ENCODE peak calls at places on chromosomes 2 and 18, in five cellular contexts. B is HCT116, J is GM23248, I is PC-3, X is GM23338. S is an unnamed sample.

GRCh38 chr2:108161298-108161697 is 78.5 kb upstream of the SULT1C3 start:
- DNase-seq in B (no peak), J (no peak), I (no peak), X (no peak), S (no peak)

GRCh38 chr18:32424696-32425095 is 46.0 kb downstream of the GAREM1 start:
- DNase-seq in B (no peak), J (no peak), I (no peak), X (no peak), S (no peak)

GRCh38 chr2:205496777-205497176 is 185.5 kb upstream of the NRP2 start:
- DNase-seq in B (no peak), J (peak; percentile 88), I (no peak), X (no peak), S (no peak)

GRCh38 chr18:74604774-74605173 is 7.1 kb downstream of the ZNF407 start:
- DNase-seq in B (no peak), J (peak; percentile 38), I (no peak), X (peak; percentile 36), S (no peak)

GRCh38 chr2:76307495-76307894 is 596.8 kb upstream of the GCFC2 start:
- DNase-seq in B (no peak), J (no peak), I (no peak), X (no peak), S (no peak)

GRCh38 chr2:110678457-110679336 is 834 bp upstream of the BUB1 start:
- DNase-seq in B (no peak), J (peak; percentile 62), I (peak; percentile 15), X (peak; percentile 46), S (peak; percentile 46)

GRCh38 chr18:22346968-22347611 is 70.6 kb downstream of the CTAGE1 start:
- DNase-seq in B (no peak), J (peak; percentile 75), I (no peak), X (peak; percentile 81), S (peak; percentile 77)

GRCh38 chr2:213152888-213153287 is 1.5 kb upstream of the IKZF2 start:
- DNase-seq in B (no peak), J (no peak), I (no peak), X (no peak), S (no peak)

GRCh38 chr2:169509230-169509917 is at the start of gene KLHL41:
- DNase-seq in B (no peak), J (peak; percentile 48), I (peak; percentile 71), X (no peak), S (peak; percentile 57)

GRCh38 chr2:140057928-140058327 is 1277.7 kb upstream of the NXPH2 start:
- DNase-seq in B (no peak), J (no peak), I (no peak), X (no peak), S (no peak)

GRCh38 chr2:9897331-9897737 is 54.1 kb downstream of the TAF1B start:
- DNase-seq in B (peak; percentile 65), J (peak; percentile 89), I (peak; percentile 99), X (no peak), S (peak; percentile 27)

GRCh38 chr2:236976271-236977120 is 109.2 kb upstream of the COPS8 start:
- DNase-seq in B (no peak), J (no peak), I (no peak), X (no peak), S (no peak)

GRCh38 chr2:171554991-171555615 is 32.8 kb downstream of the CYBRD1 start:
- DNase-seq in B (no peak), J (peak; percentile 40), I (no peak), X (no peak), S (no peak)

GRCh38 chr2:23639406-23639982 is 254.5 kb downstream of the KLHL29 start:
- DNase-seq in B (no peak), J (peak; percentile 11), I (no peak), X (peak; percentile 32), S (no peak)

GRCh38 chr2:60416221-60417008 is 137.0 kb downstream of the BCL11A start:
- DNase-seq in B (no peak), J (peak; percentile 48), I (peak; percentile 44), X (no peak), S (no peak)

GRCh38 chr2:85318222-85319182 is 9.3 kb downstream of the TGOLN2 start:
- DNase-seq in B (no peak), J (peak; percentile 95), I (peak; percentile 35), X (no peak), S (no peak)

GRCh38 chr2:1847846-1848598 is 103.7 kb upstream of the PXDN start:
- DNase-seq in B (no peak), J (no peak), I (no peak), X (no peak), S (peak; percentile 35)

DNA sequence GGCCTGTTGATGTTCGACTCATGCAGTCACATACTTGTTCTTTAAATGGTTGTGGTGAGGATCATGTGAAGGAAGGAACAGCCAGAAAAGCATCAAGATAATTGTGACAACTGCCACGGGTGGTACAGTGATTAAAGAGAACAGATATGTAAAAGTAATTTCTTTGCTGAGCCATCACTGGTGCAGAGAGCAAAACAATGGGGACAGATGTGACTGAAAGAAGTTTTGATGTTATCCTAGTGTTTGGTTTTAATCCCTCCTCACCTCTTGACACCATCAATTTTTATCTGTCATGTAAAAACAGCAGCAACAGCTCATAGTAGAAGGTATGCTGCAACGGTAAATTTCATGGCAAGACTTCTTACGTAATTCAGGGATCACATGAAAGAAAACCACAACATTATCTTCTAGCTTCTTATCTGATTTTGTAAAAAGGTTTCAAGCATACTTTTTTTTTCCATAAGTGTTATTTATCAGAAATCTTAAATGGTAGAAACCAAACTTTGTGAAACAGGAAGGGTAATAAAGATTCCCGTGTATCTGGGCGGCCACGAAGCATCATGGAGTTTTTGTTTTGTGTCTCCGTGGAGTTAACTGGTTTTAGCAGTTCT is 65.2 kb downstream of the PLCL1 start:
- DNase-seq in B (no peak), J (peak; percentile 36), I (no peak), X (no peak), S (no peak)
- TF ChIP-seq EZH2phosphoT487 in B (no peak), J (no peak), I (no peak), X (no peak), S (no peak)

GRCh38 chr2:27493948-27494283 is 1.1 kb downstream of the FNDC4 start:
- DNase-seq in B (no peak), J (no peak), I (no peak), X (no peak), S (no peak)

GRCh38 chr2:27495840-27496356 is 741 bp upstream of the GCKR start:
- DNase-seq in B (no peak), J (no peak), I (no peak), X (no peak), S (no peak)

GRCh38 chr2:27494284-27494943 is 586 bp downstream of the FNDC4 start:
- DNase-seq in B (no peak), J (peak; percentile 64), I (no peak), X (peak; percentile 55), S (peak; percentile 42)

GRCh38 chr2:27496357-27497287 is at the start of gene GCKR:
- DNase-seq in B (no peak), J (peak; percentile 77), I (no peak), X (no peak), S (no peak)

DNA sequence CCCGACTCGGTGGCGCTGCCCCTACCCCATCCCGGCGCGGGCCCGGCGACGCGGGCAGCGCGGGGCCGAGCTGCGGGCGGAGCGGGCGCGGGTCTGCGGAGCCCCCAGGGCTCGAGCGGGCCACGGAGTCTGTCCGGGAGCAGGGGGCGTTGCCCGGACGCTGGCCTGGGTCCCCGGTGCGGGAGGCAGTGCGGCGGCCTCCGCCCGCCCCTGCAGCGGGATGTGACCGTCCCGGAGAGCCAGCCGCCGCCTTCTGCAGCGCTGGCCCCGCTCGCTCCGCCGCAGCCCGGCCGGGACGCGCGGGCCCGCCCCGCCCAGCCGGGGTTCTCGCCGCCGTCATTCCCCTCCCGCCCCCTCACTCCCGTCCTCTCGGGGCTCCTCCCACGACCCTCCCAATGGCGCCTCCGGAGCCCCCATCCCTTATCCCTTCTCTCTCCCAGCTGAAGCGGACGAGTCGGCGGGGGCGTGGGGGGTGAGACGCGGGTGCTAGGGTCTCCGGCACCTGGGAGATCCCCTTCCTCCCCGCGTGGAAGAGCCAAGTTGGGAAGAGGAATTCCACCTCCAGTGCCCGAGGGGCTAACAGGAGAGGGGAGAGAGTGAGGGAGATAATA is at the start of gene FNDC4:
- DNase-seq in B (no peak), J (peak; percentile 69), I (peak; percentile 22), X (peak; percentile 76), S (peak; percentile 83)
- TF ChIP-seq EZH2 in B (no peak), J (no peak), I (no peak), X (no peak), S (no peak)

DNA sequence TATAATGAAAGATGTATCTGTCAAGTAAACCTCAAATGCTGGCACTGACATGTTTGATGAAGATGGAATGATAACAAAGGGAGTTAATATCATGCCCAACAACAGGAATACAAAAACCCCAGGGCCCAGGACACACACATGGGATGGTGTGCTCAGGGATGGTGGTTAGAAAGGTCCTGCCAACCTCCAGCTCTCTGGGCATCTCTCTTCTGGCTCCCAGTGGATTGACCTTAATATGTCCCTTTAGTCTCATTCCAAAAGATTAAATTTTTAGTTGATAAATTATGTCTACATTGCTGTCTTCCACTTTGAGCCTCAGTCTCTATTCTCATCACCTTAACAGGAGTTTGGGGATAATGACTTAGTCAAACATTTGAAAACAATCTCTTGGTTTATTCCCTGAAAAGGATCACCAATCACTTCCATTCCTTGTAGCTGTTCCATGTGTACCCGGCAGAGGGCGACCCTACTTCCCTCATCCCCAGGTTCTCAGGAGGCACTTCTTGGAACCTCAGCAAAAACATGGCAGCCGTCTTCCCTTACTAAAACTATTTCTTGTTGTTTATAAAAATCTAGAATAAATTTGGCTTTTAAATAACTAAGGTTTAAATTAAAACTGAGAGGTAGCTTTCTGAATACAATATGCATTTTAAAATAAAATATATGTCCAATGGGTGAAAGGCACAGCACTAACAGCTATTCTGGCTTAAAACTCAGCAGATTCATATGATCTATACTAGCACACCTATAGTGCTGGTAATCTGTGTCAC is 29.6 kb downstream of the MCEE start:
- DNase-seq in B (peak; percentile 51), J (peak; percentile 76), I (peak; percentile 74), X (peak; percentile 75), S (peak; percentile 57)
- TF ChIP-seq EZH2phosphoT487 in B (no peak), J (no peak), I (no peak), X (no peak), S (no peak)

GRCh38 chr2:238162171-238162515 is 3.4 kb downstream of the ERFE start:
- DNase-seq in B (no peak), J (no peak), I (no peak), X (no peak), S (no peak)

GRCh38 chr2:238165288-238165921 is 6.6 kb downstream of the ERFE start:
- DNase-seq in B (no peak), J (no peak), I (no peak), X (no peak), S (no peak)

GRCh38 chr2:238164906-238165287 is 6.1 kb downstream of the ERFE start:
- DNase-seq in B (no peak), J (no peak), I (no peak), X (no peak), S (no peak)

GRCh38 chr2:238162516-238163441 is 4.0 kb downstream of the ERFE start:
- DNase-seq in B (no peak), J (peak; percentile 63), I (no peak), X (no peak), S (no peak)

DNA sequence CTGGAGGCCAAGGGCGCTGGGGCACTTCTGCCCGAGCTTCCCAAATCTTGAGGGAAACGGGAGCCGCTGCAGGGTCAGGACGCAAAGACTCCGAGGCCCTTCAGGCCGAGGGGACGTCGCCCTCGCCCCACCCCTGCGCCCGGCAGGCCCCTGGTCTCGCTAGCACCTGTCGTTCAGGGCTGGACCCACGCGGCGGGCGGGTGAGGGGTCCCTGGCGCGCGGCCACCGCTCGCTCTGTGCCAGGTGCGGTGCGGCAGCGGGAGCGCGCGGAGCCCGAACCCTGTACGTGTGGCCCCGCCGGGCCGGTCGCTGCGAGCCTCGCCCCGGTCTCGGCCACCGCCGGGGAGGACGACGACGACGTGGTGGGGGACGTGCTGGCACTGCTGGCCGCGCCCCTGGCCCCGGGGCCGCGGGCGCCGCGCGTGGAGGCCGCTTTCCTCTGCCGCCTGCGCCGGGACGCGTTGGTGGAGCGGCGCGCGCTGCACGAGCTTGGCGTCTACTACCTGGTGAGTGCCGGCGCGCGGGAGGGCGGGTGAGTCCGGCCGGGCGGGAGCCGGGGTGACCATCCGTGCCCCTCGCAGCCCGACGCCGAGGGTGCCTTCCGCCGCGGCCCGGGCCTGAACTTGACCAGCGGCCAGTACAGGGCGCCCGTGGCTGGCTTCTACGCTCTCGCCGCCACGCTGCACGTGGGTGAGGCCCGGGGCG is 4.9 kb downstream of the ERFE start:
- DNase-seq in B (no peak), J (peak; percentile 60), I (no peak), X (peak; percentile 61), S (peak; percentile 54)
- TF ChIP-seq EZH2 in B (no peak), J (peak; percentile 60), I (no peak), X (peak; percentile 4), S (peak; percentile 87)